ENCODE peak calls at places on chromosomes 11 and 22, in eight cellular contexts. R is heart left ventricle, Z is astrocyte of the spinal cord, C is brain microvascular endothelial cell, Q is psoas muscle, M is ovary, X is fibroblast of lung, E is breast epithelium. P is an unnamed sample.

GRCh38 chr11:68146704-68147474 is 25.7 kb upstream of the CHKA start:
- DNase-seq in R (peak; percentile 69), Z (peak; percentile 24), C (peak; percentile 28), Q (no peak), M (no peak), X (peak; percentile 47), E (no peak), P (no peak)

GRCh38 chr11:19209617-19210016 is 7.8 kb upstream of the CSRP3 start:
- DNase-seq in R (no peak), Z (no peak), C (no peak), Q (no peak), M (no peak), X (no peak), E (no peak), P (no peak)

GRCh38 chr11:32454993-32455392 is 19.7 kb upstream of the WT1 start:
- DNase-seq in R (no peak), Z (no peak), C (no peak), Q (no peak), M (no peak), X (no peak), E (no peak), P (no peak)

GRCh38 chr11:118621071-118621815 is 13.8 kb downstream of the PHLDB1 start:
- DNase-seq in R (peak; percentile 93), Z (peak; percentile 93), C (peak; percentile 90), Q (peak; percentile 89), M (peak; percentile 92), X (peak; percentile 81), E (peak; percentile 87), P (peak; percentile 40)

GRCh38 chr11:15770798-15771414 is 585.4 kb downstream of the SOX6 start:
- DNase-seq in R (peak; percentile 47), Z (peak; percentile 42), C (peak; percentile 43), Q (peak; percentile 18), M (no peak), X (peak; percentile 59), E (no peak), P (no peak)

GRCh38 chr11:121489823-121490222 is 37.1 kb upstream of the SORL1-AS1 start:
- DNase-seq in R (no peak), Z (no peak), C (no peak), Q (no peak), M (no peak), X (no peak), E (no peak), P (no peak)

GRCh38 chr22:50688448-50688847 is 15.8 kb downstream of the SHANK3 start:
- DNase-seq in R (no peak), Z (no peak), C (no peak), Q (no peak), M (no peak), X (no peak), E (no peak), P (no peak)

GRCh38 chr11:46413755-46414465 is 22.3 kb upstream of the CHRM4 start:
- DNase-seq in R (no peak), Z (no peak), C (no peak), Q (no peak), M (no peak), X (no peak), E (no peak), P (no peak)

GRCh38 chr11:96036863-96037262 is 113.0 kb upstream of the MTMR2 start:
- DNase-seq in R (no peak), Z (no peak), C (no peak), Q (peak; percentile 22), M (no peak), X (no peak), E (no peak), P (no peak)

GRCh38 chr11:34250732-34251639 is 106.8 kb downstream of the ABTB2 start:
- DNase-seq in R (peak; percentile 78), Z (no peak), C (peak; percentile 29), Q (peak; percentile 73), M (no peak), X (peak; percentile 22), E (no peak), P (no peak)

GRCh38 chr11:20054584-20054983 is 105.7 kb downstream of the DBX1 start:
- DNase-seq in R (no peak), Z (no peak), C (no peak), Q (no peak), M (no peak), X (no peak), E (no peak), P (no peak)

GRCh38 chr11:72238040-72238450 is 5.9 kb downstream of the PHOX2A start:
- DNase-seq in R (peak; percentile 58), Z (peak; percentile 67), C (peak; percentile 52), Q (no peak), M (peak; percentile 37), X (peak; percentile 68), E (no peak), P (no peak)

GRCh38 chr11:112790286-112790685 is 170.9 kb upstream of the NCAM1 start:
- DNase-seq in R (no peak), Z (no peak), C (no peak), Q (no peak), M (no peak), X (no peak), E (no peak), P (no peak)

GRCh38 chr11:111729441-111729840 is 36.7 kb downstream of the PPP2R1B start:
- DNase-seq in R (no peak), Z (peak; percentile 53), C (peak; percentile 14), Q (no peak), M (no peak), X (peak; percentile 49), E (no peak), P (no peak)

GRCh38 chr22:28034760-28035401 is 115.8 kb upstream of the PITPNB start:
- DNase-seq in R (peak; percentile 94), Z (peak; percentile 54), C (peak; percentile 60), Q (peak; percentile 89), M (peak; percentile 86), X (peak; percentile 54), E (no peak), P (no peak)

GRCh38 chr22:46546466-46547178 is 9.2 kb upstream of the CELSR1 start:
- DNase-seq in R (peak; percentile 92), Z (peak; percentile 42), C (peak; percentile 24), Q (no peak), M (no peak), X (peak; percentile 39), E (no peak), P (no peak)

GRCh38 chr22:36257948-36258674 is 5.2 kb downstream of the APOL1 start:
- DNase-seq in R (no peak), Z (no peak), C (no peak), Q (no peak), M (no peak), X (no peak), E (no peak), P (no peak)

GRCh38 chr11:69592986-69593385 is 48.0 kb upstream of the CCND1 start:
- DNase-seq in R (no peak), Z (no peak), C (no peak), Q (no peak), M (no peak), X (no peak), E (no peak), P (no peak)

GRCh38 chr11:69587454-69588081 is 53.4 kb upstream of the CCND1 start:
- DNase-seq in R (no peak), Z (peak; percentile 36), C (peak; percentile 69), Q (no peak), M (no peak), X (no peak), E (no peak), P (no peak)

GRCh38 chr11:69584160-69584559 is 56.8 kb upstream of the CCND1 start:
- DNase-seq in R (no peak), Z (no peak), C (no peak), Q (no peak), M (no peak), X (no peak), E (no peak), P (no peak)

GRCh38 chr11:69585385-69585784 is 55.6 kb upstream of the CCND1 start:
- DNase-seq in R (no peak), Z (no peak), C (no peak), Q (no peak), M (no peak), X (no peak), E (no peak), P (no peak)

GRCh38 chr11:69588270-69588669 is 52.7 kb upstream of the CCND1 start:
- DNase-seq in R (no peak), Z (peak; percentile 61), C (peak; percentile 87), Q (no peak), M (no peak), X (peak; percentile 57), E (no peak), P (peak; percentile 55)
- TF ChIP-seq CTCF in R (no peak), Z (peak; percentile 44), C (peak; percentile 71), Q (no peak), M (no peak), X (peak; percentile 55), E (no peak), P (peak; percentile 20)

GRCh38 chr11:45180158-45180887 is 33.9 kb downstream of the PRDM11 start:
- DNase-seq in R (peak; percentile 73), Z (no peak), C (no peak), Q (peak; percentile 68), M (peak; percentile 53), X (no peak), E (peak; percentile 67), P (no peak)

GRCh38 chr11:45178890-45179663 is 32.6 kb downstream of the PRDM11 start:
- DNase-seq in R (no peak), Z (peak; percentile 41), C (peak; percentile 74), Q (no peak), M (no peak), X (peak; percentile 15), E (no peak), P (peak; percentile 26)

GRCh38 chr11:45180888-45181594 is 34.6 kb downstream of the PRDM11 start:
- DNase-seq in R (peak; percentile 75), Z (peak; percentile 35), C (peak; percentile 17), Q (peak; percentile 80), M (peak; percentile 83), X (peak; percentile 65), E (peak; percentile 65), P (no peak)

GRCh38 chr11:45178223-45178622 is 31.8 kb downstream of the PRDM11 start:
- DNase-seq in R (no peak), Z (no peak), C (no peak), Q (no peak), M (no peak), X (no peak), E (no peak), P (no peak)

DNA sequence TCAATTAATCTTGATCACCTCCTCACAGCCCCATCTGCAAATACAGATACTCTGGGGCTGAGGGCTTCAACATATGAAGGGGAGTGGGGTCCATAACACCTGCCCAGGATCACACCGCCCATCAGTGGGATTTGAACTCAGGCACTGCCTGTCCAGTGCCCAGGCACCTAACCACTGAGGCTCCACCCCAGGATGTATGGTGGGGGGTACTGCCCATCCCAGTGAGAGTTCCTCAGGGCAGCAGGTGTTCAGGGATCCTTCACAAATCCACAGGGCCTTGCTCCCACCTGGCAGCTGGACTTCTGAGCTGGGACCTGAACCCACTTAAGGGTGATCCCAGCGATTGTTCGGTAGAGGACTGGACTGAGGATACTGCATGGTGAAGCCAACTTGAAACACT is 33.2 kb downstream of the PRDM11 start:
- DNase-seq in R (no peak), Z (no peak), C (no peak), Q (no peak), M (no peak), X (no peak), E (no peak), P (no peak)
- H3K4me3 ChIP-seq in R (peak overlapping the region; percentile 62), Z (no peak overlapping the region), C (peak overlapping the region; percentile 37), Q (peak overlapping the region; percentile 71), M (peak overlapping the region; percentile 65), X (no peak overlapping the region), E (peak overlapping the region; percentile 73), P (peak overlapping the region; percentile 43)

GRCh38 chr11:76919467-76919866 is 58.7 kb downstream of the ACER3 start:
- DNase-seq in R (no peak), Z (no peak), C (no peak), Q (no peak), M (no peak), X (no peak), E (no peak), P (no peak)
- TF ChIP-seq CTCF in R (no peak), Z (no peak), C (no peak), Q (no peak), M (no peak), X (no peak), E (no peak), P (no peak)

GRCh38 chr11:9462806-9463537 is 2.2 kb downstream of the ZNF143 start:
- DNase-seq in R (no peak), Z (no peak), C (no peak), Q (no peak), M (no peak), X (no peak), E (no peak), P (no peak)
- H3K4me3 ChIP-seq in R (no peak overlapping the region), Z (no peak overlapping the region), C (no peak overlapping the region), Q (peak overlapping the region; percentile 79), M (no peak overlapping the region), X (no peak overlapping the region), E (no peak overlapping the region), P (no peak overlapping the region)

P was measured in AG04449.